ENCODE peak calls at places on chromosomes 2 and 18, in nine cellular contexts. V, L, W, G, O, N, Z, Y and U are unnamed samples. For H3K27me3, the result is how much of the 10 kb centered on the place peaks cover.

GRCh38 chr18:57466745-57467144 is 31.6 kb downstream of the ONECUT2 start:
- DNase-seq in O (no peak), G (no peak), L (no peak), V (no peak), W (no peak), N (no peak), Y (no peak), Z (no peak), U (no peak)

GRCh38 chr2:101518470-101519172 is 43.7 kb upstream of the RFX8 start:
- DNase-seq in W (peak), O (peak), G (peak), Z (peak), N (peak), L (no peak), Y (peak), V (no peak), U (no peak)

GRCh38 chr18:25425030-25425429 is 73.1 kb upstream of the ZNF521 start:
- DNase-seq in O (no peak), N (no peak), V (no peak), L (no peak), G (no peak), W (no peak), Z (no peak), Y (no peak), U (no peak)

GRCh38 chr18:76384861-76385680 is 110.0 kb downstream of the ZNF516 start:
- DNase-seq in V (no peak), Y (no peak), N (no peak), G (peak), L (peak), O (no peak), Z (no peak), W (no peak), U (no peak)

GRCh38 chr2:215644233-215644929 is 208.5 kb upstream of the FN1 start:
- DNase-seq in V (no peak), N (no peak), G (no peak), L (no peak), Z (no peak), Y (no peak), W (no peak), O (no peak), U (no peak)

GRCh38 chr2:132267372-132267771 is 105.6 kb upstream of the ANKRD30BL start:
- DNase-seq in W (no peak), V (no peak), N (peak), L (no peak), Z (no peak), G (no peak), Y (no peak), O (no peak), U (no peak)

GRCh38 chr2:86230961-86231360 is 31.7 kb downstream of the MRPL35 start:
- DNase-seq in W (no peak), N (no peak), G (no peak), V (no peak), L (no peak), Z (no peak), O (no peak), Y (no peak), U (no peak)

GRCh38 chr18:63307555-63308200 is 11.9 kb downstream of the BCL2 start:
- DNase-seq in O (no peak), W (no peak), Z (no peak), Y (no peak), V (no peak), L (no peak), N (peak), G (no peak), U (no peak)

GRCh38 chr2:16546128-16546754 is 119.4 kb downstream of the CYRIA start:
- DNase-seq in G (no peak), Z (peak), Y (peak), L (no peak), W (no peak), N (peak), O (peak), V (no peak), U (no peak)

GRCh38 chr2:86434290-86434689 is 6.9 kb upstream of the KDM3A start:
- DNase-seq in O (no peak), N (no peak), V (no peak), L (no peak), W (no peak), Y (no peak), Z (no peak), G (no peak), U (no peak)

GRCh38 chr2:129744649-129745048 is 234.8 kb upstream of the RAB6C start:
- DNase-seq in N (peak), O (no peak), G (no peak), W (peak), L (no peak), Z (no peak), Y (no peak), V (no peak), U (no peak)

GRCh38 chr2:27638023-27638637 is 9.3 kb downstream of the GPN1 start:
- DNase-seq in Z (no peak), G (no peak), L (no peak), N (no peak), W (no peak), Y (peak), V (no peak), O (no peak), U (peak)

GRCh38 chr2:65142515-65142914 is 12.6 kb upstream of the RAB1A start:
- DNase-seq in Y (no peak), Z (no peak), V (no peak), G (no peak), L (no peak), O (no peak), W (no peak), N (no peak), U (no peak)

GRCh38 chr18:65938592-65939372 is 188.0 kb downstream of the CDH7 start:
- DNase-seq in Y (peak), W (no peak), Z (peak), O (peak), L (no peak), V (no peak), G (no peak), N (peak), U (no peak)

GRCh38 chr2:226136739-226137138 is 662.9 kb downstream of the IRS1 start:
- DNase-seq in Z (no peak), G (no peak), L (no peak), N (no peak), Y (no peak), W (no peak), O (no peak), V (peak), U (no peak)

GRCh38 chr2:157497603-157498314 is 53.9 kb upstream of the CYTIP start:
- DNase-seq in V (no peak), Z (no peak), N (peak), W (no peak), G (no peak), Y (peak), O (no peak), L (no peak), U (no peak)

GRCh38 chr2:97702731-97703470 is 10.5 kb upstream of the ZAP70 start:
- DNase-seq in L (no peak), Y (no peak), G (no peak), Z (no peak), N (no peak), O (no peak), W (no peak), V (no peak), U (no peak)

GRCh38 chr18:46413684-46414083 is 243.3 kb downstream of the LOXHD1 start:
- DNase-seq in O (no peak), Y (no peak), Z (no peak), W (no peak), V (no peak), L (no peak), G (no peak), N (no peak), U (no peak)

GRCh38 chr18:3814840-3815239 is 364.9 kb downstream of the TGIF1 start:
- DNase-seq in W (no peak), N (no peak), L (no peak), Z (no peak), V (no peak), O (no peak), G (no peak), Y (no peak), U (no peak)

GRCh38 chr2:36781907-36782635 is 85.6 kb downstream of the VIT start:
- DNase-seq in N (no peak), O (no peak), W (no peak), Y (no peak), L (no peak), V (no peak), Z (no peak), G (no peak), U (no peak)

GRCh38 chr2:23599691-23600090 is 214.7 kb downstream of the KLHL29 start:
- DNase-seq in W (no peak), N (no peak), V (peak), O (no peak), Y (no peak), L (peak), Z (no peak), G (no peak), U (no peak)

GRCh38 chr2:224196789-224197188 is 157.7 kb upstream of the SERPINE2 start:
- DNase-seq in W (no peak), O (no peak), G (no peak), Y (no peak), L (no peak), Z (no peak), V (no peak), N (no peak), U (no peak)

GRCh38 chr2:118232391-118233255 is 144.4 kb downstream of the INSIG2 start:
- DNase-seq in L (no peak), G (no peak), Y (no peak), W (no peak), V (no peak), O (no peak), N (peak), Z (no peak), U (no peak)

GRCh38 chr2:38692636-38693318 is 26.9 kb downstream of the GALM start:
- DNase-seq in V (no peak), G (no peak), O (peak), W (no peak), Y (no peak), Z (peak), N (no peak), L (peak), U (no peak)

GRCh38 chr2:38474058-38474457 is 97.0 kb upstream of the ATL2 start:
- DNase-seq in V (no peak), O (no peak), Y (no peak), L (no peak), W (no peak), N (no peak), G (no peak), Z (no peak), U (no peak)

GRCh38 chr2:33491685-33492084 is 15.2 kb downstream of the RASGRP3 start:
- DNase-seq in L (no peak), Y (no peak), Z (peak), O (no peak), W (no peak), N (peak), V (no peak), G (no peak), U (no peak)

GRCh38 chr18:68314403-68314802 is 400.5 kb downstream of the TMX3 start:
- DNase-seq in G (no peak), O (no peak), N (no peak), Y (peak), W (no peak), Z (no peak), L (no peak), V (no peak), U (no peak)

GRCh38 chr18:64668563-64668962 is 519.7 kb upstream of the LINC00305 start:
- DNase-seq in N (no peak), W (no peak), G (no peak), V (no peak), L (no peak), Y (no peak), O (no peak), Z (no peak), U (no peak)

GRCh38 chr2:58237741-58238140 is 3.4 kb downstream of the FANCL start:
- DNase-seq in Y (no peak), O (no peak), L (no peak), N (peak), G (no peak), Z (no peak), W (no peak), V (no peak), U (no peak)

GRCh38 chr2:11239147-11239546 is 83.9 kb downstream of the SLC66A3 start:
- DNase-seq in O (no peak), W (no peak), G (no peak), Y (no peak), V (no peak), N (no peak), Z (no peak), L (no peak), U (no peak)

GRCh38 chr2:19109521-19109920 is 248.9 kb downstream of the OSR1 start:
- DNase-seq in W (no peak), G (no peak), Y (no peak), L (no peak), V (no peak), N (no peak), O (no peak), Z (no peak), U (no peak)

GRCh38 chr18:21112543-21113105 is 1.0 kb upstream of the ROCK1 start:
- DNase-seq in W (no peak), O (no peak), Z (no peak), N (no peak), V (no peak), Y (no peak), L (no peak), G (no peak), U (no peak)

GRCh38 chr2:176473177-176473576 is 203.9 kb downstream of the MTX2 start:
- DNase-seq in W (no peak), V (no peak), L (no peak), Z (no peak), N (no peak), O (peak), Y (no peak), G (no peak), U (no peak)

GRCh38 chr2:193566276-193566675 is 1371.5 kb upstream of the TMEFF2 start:
- DNase-seq in V (no peak), G (no peak), L (no peak), O (no peak), Y (no peak), N (no peak), W (no peak), Z (no peak), U (no peak)

DNA sequence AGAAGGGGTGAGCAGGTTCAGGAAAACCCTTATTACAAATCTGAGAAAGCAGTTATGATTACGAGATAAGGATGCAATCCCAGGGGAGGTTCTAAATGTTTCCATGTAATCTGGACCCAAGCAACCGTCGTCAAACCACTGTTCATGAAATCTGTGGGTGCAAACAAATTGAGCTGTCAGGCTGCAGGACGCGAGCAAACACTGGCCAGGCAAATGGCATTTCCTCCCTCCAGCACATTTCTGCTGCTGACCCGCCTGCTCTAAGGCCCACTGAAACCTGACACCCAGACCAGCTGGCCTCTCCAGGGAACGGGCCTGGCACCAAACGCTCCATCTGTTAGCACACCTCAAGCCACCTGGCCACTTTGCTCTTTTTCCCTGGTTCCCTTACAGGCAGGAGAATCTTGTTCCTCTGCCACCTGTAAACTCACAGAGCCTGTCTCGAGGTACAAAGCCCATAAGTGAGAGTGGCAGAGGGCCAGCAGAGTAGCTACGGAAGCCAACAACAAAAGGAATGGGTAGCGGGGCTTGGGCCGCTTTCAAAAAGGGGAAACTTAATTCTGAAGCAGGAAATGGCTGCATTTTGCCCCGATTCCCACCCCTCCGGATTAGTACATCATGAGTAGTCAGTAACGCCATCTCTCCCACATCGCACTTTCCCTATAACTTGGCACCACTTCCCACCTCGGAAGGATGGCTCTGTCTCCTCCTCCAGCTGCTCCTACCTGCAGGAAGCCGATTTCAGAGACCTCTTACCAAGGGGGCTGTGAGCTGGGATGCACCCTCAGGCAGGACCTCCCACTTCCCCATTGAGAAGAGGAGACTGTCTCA is 26.4 kb downstream of the CRACDL start:
- DNase-seq in N (peak), L (peak), W (no peak), G (peak), Z (peak), O (no peak), V (peak), Y (peak), U (peak)
- H3K4me3 ChIP-seq in N (no peak), L (no peak), W (no peak), G (no peak), Z (no peak), O (no peak), V (no peak), Y (no peak), U (no peak)

GRCh38 chr2:203155406-203155805 is 83.4 kb upstream of the CYP20A1 start:
- DNase-seq in Z (no peak), W (no peak), Y (no peak), G (no peak), L (no peak), N (no peak), O (no peak), V (no peak), U (no peak)
- TF ChIP-seq CTCF in Z (no peak), W (no peak), Y (peak), G (no peak), L (no peak), N (peak), O (no peak), V (no peak), U (no peak)

DNA sequence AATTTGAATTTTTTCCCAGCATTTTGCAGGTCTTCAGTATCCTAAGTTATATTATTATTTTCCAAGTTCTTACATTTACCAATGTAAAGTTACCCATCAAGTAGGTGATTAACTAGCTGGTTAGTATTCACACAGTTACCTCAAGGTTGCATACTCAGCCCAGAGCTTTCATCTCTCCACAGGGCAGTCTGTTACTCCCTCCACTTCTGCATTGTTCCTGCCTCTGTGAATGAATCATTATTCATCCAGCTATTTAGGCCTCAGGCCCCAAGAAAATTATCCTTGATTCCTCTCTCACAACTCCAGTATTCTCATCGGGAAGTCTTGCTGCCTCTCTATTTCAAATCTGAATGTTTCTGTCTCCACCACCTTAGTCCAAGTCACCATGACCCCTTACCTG is 92.2 kb downstream of the SMC6 start:
- DNase-seq in G (no peak), Z (no peak), W (no peak), O (no peak), V (no peak), L (no peak), N (no peak), Y (no peak), U (no peak)
- H3K27me3 ChIP-seq in G (under half), Z (under half), W (under half), O (under half), V (under half), L (under half), N (under half), Y (under half), U (under half)

GRCh38 chr18:35497334-35498197 is at the start of gene INO80C:
- DNase-seq in Z (peak), G (peak), N (peak), Y (peak), L (peak), V (peak), O (peak), W (peak), U (peak)

GRCh38 chr18:35491689-35492077 is 6.1 kb downstream of the INO80C start:
- DNase-seq in N (peak), V (no peak), W (no peak), Y (no peak), G (no peak), L (no peak), O (no peak), Z (no peak), U (no peak)

GRCh38 chr18:35494281-35494825 is 3.4 kb downstream of the INO80C start:
- DNase-seq in N (no peak), V (no peak), W (no peak), G (no peak), L (no peak), Z (no peak), Y (no peak), O (no peak), U (no peak)

GRCh38 chr18:35497006-35497333 is 790 bp downstream of the INO80C start:
- DNase-seq in L (no peak), G (no peak), V (no peak), N (no peak), Z (no peak), Y (peak), W (no peak), O (no peak), U (no peak)

GRCh38 chr18:35495821-35496368 is 1.9 kb downstream of the INO80C start:
- DNase-seq in Z (no peak), W (no peak), V (no peak), Y (no peak), G (no peak), N (no peak), L (no peak), O (no peak), U (peak)
- H3K4me3 ChIP-seq in Z (no peak), W (no peak), V (no peak), Y (no peak), G (no peak), N (no peak), L (no peak), O (no peak), U (no peak)

DNA sequence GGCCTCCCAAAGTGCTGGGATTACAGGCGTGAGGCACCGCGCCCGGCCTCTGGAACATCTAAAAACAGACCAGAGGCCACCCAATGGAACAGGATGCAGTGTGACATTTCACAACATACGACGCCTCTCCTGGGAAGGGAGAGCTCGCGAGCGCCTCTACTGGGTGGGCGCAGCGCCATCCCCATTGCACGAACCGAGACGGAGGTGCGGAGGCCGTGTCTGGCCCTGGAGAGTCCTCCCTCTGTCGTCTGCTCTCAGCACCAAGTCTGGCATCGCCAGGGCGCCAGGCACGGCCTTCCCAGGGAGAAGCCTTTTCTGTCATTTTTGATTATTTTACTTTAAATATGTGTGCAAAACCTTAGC is 9.4 kb upstream of the GBX2 start:
- DNase-seq in L (no peak), O (no peak), Z (no peak), V (no peak), N (peak), Y (no peak), W (peak), G (peak), U (no peak)
- TF ChIP-seq CTCF in L (peak), O (no peak), Z (no peak), V (no peak), N (peak), Y (peak), W (no peak), G (no peak), U (peak)

GRCh38 chr2:112698834-112699515 is 21.8 kb upstream of the NT5DC4 start:
- DNase-seq in G (no peak), O (no peak), W (no peak), L (no peak), Y (no peak), N (no peak), Z (no peak), V (no peak), U (no peak)

GRCh38 chr2:112703684-112704083 is 17.1 kb upstream of the NT5DC4 start:
- DNase-seq in Z (no peak), L (no peak), G (no peak), O (no peak), V (no peak), W (no peak), Y (no peak), N (no peak), U (no peak)

GRCh38 chr2:112705576-112705975 is 15.2 kb upstream of the NT5DC4 start:
- DNase-seq in Z (no peak), O (no peak), Y (peak), G (no peak), W (no peak), N (no peak), L (no peak), V (no peak), U (no peak)

GRCh38 chr2:112700004-112700667 is 20.7 kb upstream of the NT5DC4 start:
- DNase-seq in Y (no peak), L (no peak), G (no peak), V (no peak), Z (no peak), O (no peak), N (no peak), W (no peak), U (no peak)

GRCh38 chr2:112701092-112701491 is 19.7 kb upstream of the NT5DC4 start:
- DNase-seq in N (no peak), Z (no peak), W (no peak), G (no peak), Y (no peak), O (no peak), L (no peak), V (no peak), U (no peak)
- H3K27me3 ChIP-seq in N (under half), Z (under half), W (under half), G (under half), Y (under half), O (under half), L (under half), V (under half), U (under half)